ENCODE peak calls at places on chromosomes 3 and 15, in ten cellular contexts. V is A549; H is NCI-H1417; E is mammary epithelial cell; S is CD8-positive, alpha-beta T cell; N is lung microvascular endothelial cell; A is amniotic stem cell; M is NCI-H748 treated with DMSO at 0.1 percent for 48 hours; L is T-helper 1 cell; G is cardiac muscle cell. Q is an unnamed sample.

GRCh38 chr15:30922469-30923311 is 19.0 kb downstream of the FAN1 start:
- DNase-seq in E (peak; percentile 69), S (no peak), H (no peak), M (no peak), V (no peak), N (peak; percentile 64), G (no peak), L (no peak), A (peak; percentile 53), Q (no peak)

GRCh38 chr15:72155021-72155621 is 36.9 kb downstream of the SENP8 start:
- DNase-seq in V (peak; percentile 35), E (peak; percentile 85), L (no peak), N (no peak), M (peak; percentile 45), S (no peak), G (peak; percentile 77), A (no peak), H (peak; percentile 85), Q (no peak)

GRCh38 chr15:60385620-60386552 is 11.9 kb downstream of the ANXA2 start:
- DNase-seq in H (no peak), M (no peak), A (no peak), E (peak; percentile 19), V (no peak), L (no peak), N (no peak), G (no peak), S (no peak), Q (no peak)

GRCh38 chr3:18618723-18619122 is 193.6 kb upstream of the SATB1 start:
- DNase-seq in H (no peak), S (no peak), G (no peak), M (no peak), N (no peak), V (no peak), A (no peak), L (no peak), E (no peak), Q (no peak)

GRCh38 chr3:61627768-61628185 is 66.4 kb downstream of the PTPRG start:
- DNase-seq in M (no peak), S (no peak), A (peak; percentile 30), H (no peak), E (peak; percentile 36), G (no peak), N (peak; percentile 1), V (peak; percentile 26), L (no peak), Q (no peak)

GRCh38 chr3:59820352-59820934 is 770.6 kb upstream of the CFAP20DC start:
- DNase-seq in V (no peak), L (no peak), A (no peak), M (no peak), G (no peak), E (peak; percentile 47), S (no peak), H (no peak), N (no peak), Q (no peak)

GRCh38 chr3:98521897-98522537 is 685 bp downstream of the CLDND1 start:
- DNase-seq in H (peak; percentile 53), E (peak; percentile 84), L (peak; percentile 27), M (no peak), A (peak; percentile 68), G (peak; percentile 74), V (peak; percentile 25), N (peak; percentile 53), S (peak; percentile 26), Q (peak; percentile 18)

GRCh38 chr3:187941848-187942194 is 196.6 kb upstream of the BCL6 start:
- DNase-seq in M (no peak), N (no peak), S (no peak), G (no peak), V (no peak), E (no peak), A (no peak), L (no peak), H (no peak), Q (no peak)

GRCh38 chr3:152413244-152413643 is 144.5 kb downstream of the MBNL1 start:
- DNase-seq in M (no peak), G (no peak), E (no peak), S (no peak), L (no peak), H (no peak), A (no peak), N (no peak), V (no peak), Q (no peak)

GRCh38 chr3:88988906-88989305 is 118.5 kb upstream of the EPHA3 start:
- DNase-seq in V (no peak), A (no peak), M (no peak), H (no peak), N (no peak), S (no peak), L (no peak), E (peak; percentile 88), G (no peak), Q (no peak)

GRCh38 chr3:141426404-141427034 is 58.2 kb downstream of the ZBTB38 start:
- DNase-seq in G (peak; percentile 64), L (no peak), S (no peak), H (no peak), V (no peak), N (no peak), M (no peak), A (no peak), E (no peak), Q (no peak)

GRCh38 chr15:80906159-80906775 is 83.4 kb downstream of the MESD start:
- DNase-seq in H (peak; percentile 46), N (no peak), S (no peak), G (peak; percentile 43), V (no peak), M (peak; percentile 85), A (no peak), L (no peak), E (no peak), Q (no peak)

GRCh38 chr3:45337839-45338470 is 50.4 kb upstream of the LARS2 start:
- DNase-seq in N (no peak), M (no peak), G (no peak), H (no peak), S (no peak), V (no peak), A (no peak), E (no peak), L (no peak), Q (no peak)

GRCh38 chr3:126490619-126491018 is 14.9 kb upstream of the ZXDC start:
- DNase-seq in E (no peak), A (no peak), G (no peak), H (no peak), M (no peak), N (no peak), V (no peak), S (no peak), L (no peak), Q (no peak)

GRCh38 chr15:65416845-65417416 is 5.8 kb downstream of the IGDCC4 start:
- DNase-seq in V (no peak), S (no peak), E (no peak), L (no peak), H (no peak), A (no peak), N (no peak), M (no peak), G (no peak), Q (no peak)

GRCh38 chr3:97793415-97794019 is 28.3 kb upstream of the CRYBG3 start:
- DNase-seq in A (peak; percentile 46), V (peak; percentile 13), E (peak; percentile 42), S (no peak), H (peak; percentile 54), L (no peak), M (peak; percentile 63), G (peak; percentile 53), N (peak; percentile 78), Q (no peak)

GRCh38 chr3:65961733-65962132 is 77.0 kb downstream of the MAGI1 start:
- DNase-seq in V (no peak), L (no peak), G (no peak), S (no peak), H (no peak), E (no peak), N (no peak), M (no peak), A (no peak), Q (no peak)

GRCh38 chr3:64184621-64185020 is 40.6 kb downstream of the PRICKLE2 start:
- DNase-seq in H (no peak), N (no peak), L (no peak), S (no peak), V (no peak), M (no peak), G (no peak), A (no peak), E (peak; percentile 67), Q (no peak)

GRCh38 chr15:76967067-76967466 is 27.9 kb upstream of the PSTPIP1 start:
- DNase-seq in M (no peak), G (no peak), S (no peak), L (no peak), E (no peak), A (no peak), N (no peak), H (no peak), V (no peak), Q (no peak)

GRCh38 chr3:42115223-42115622 is 24.1 kb downstream of the TRAK1 start:
- DNase-seq in M (no peak), A (no peak), N (no peak), V (no peak), L (no peak), G (no peak), S (no peak), H (no peak), E (no peak), Q (no peak)

GRCh38 chr3:1082024-1082633 is 10.7 kb upstream of the CNTN6 start:
- DNase-seq in S (no peak), A (no peak), M (peak; percentile 17), H (peak; percentile 35), N (peak; percentile 37), E (peak; percentile 27), G (peak; percentile 75), L (no peak), V (no peak), Q (no peak)

GRCh38 chr3:119356646-119357045 is 62.5 kb downstream of the ARHGAP31 start:
- DNase-seq in V (no peak), S (no peak), N (no peak), A (no peak), G (no peak), E (no peak), H (no peak), M (no peak), L (no peak), Q (no peak)

GRCh38 chr15:23483821-23484299 is 36.8 kb upstream of the GOLGA6L2 start:
- DNase-seq in A (no peak), V (peak; percentile 31), N (no peak), E (no peak), G (peak; percentile 72), M (no peak), S (no peak), H (no peak), L (no peak), Q (no peak)

GRCh38 chr3:108472011-108472591 is 38.3 kb downstream of the MYH15 start:
- DNase-seq in A (peak; percentile 72), S (no peak), V (peak; percentile 53), E (peak; percentile 93), G (no peak), L (no peak), M (no peak), N (peak; percentile 38), H (no peak), Q (no peak)

GRCh38 chr15:68608206-68608843 is 29.5 kb downstream of the CORO2B start:
- DNase-seq in M (no peak), L (no peak), S (no peak), H (no peak), E (no peak), G (peak; percentile 18), A (no peak), N (peak; percentile 63), V (no peak), Q (no peak)

GRCh38 chr3:120820748-120821147 is 78.2 kb downstream of the GTF2E1 start:
- DNase-seq in M (no peak), H (no peak), A (no peak), G (no peak), L (no peak), E (no peak), V (no peak), N (no peak), S (no peak), Q (no peak)

GRCh38 chr3:37544869-37545352 is 316.8 kb upstream of the CTDSPL start:
- DNase-seq in V (no peak), G (no peak), E (no peak), S (no peak), L (no peak), A (no peak), M (no peak), N (peak; percentile 21), H (no peak), Q (no peak)

GRCh38 chr15:44082558-44083151 is 112.4 kb downstream of the FRMD5 start:
- DNase-seq in G (no peak), H (no peak), M (no peak), N (no peak), A (no peak), E (no peak), V (no peak), L (no peak), S (no peak), Q (no peak)